ENCODE peak calls at places on chromosomes 16 and 17, in six cellular contexts. E is HCT116, G is esophagus muscularis mucosa, F is HFF-Myc, Y is fibroblast of mammary gland, N is choroid plexus epithelial cell. O is an unnamed sample.

GRCh38 chr17:17203173-17203730 is 2.9 kb downstream of the PLD6 start:
- DNase-seq in E (no peak), G (no peak), F (no peak), Y (no peak), N (no peak), O (no peak)

GRCh38 chr16:71894921-71895678 is at the start of gene IST1:
- DNase-seq in E (peak), G (peak), F (peak), Y (peak), N (peak), O (peak)

GRCh38 chr16:46948548-46949166 is 24.8 kb downstream of the DNAJA2 start:
- DNase-seq in E (no peak), G (no peak), F (no peak), Y (no peak), N (no peak), O (no peak)

GRCh38 chr17:48751172-48751571 is 22.6 kb upstream of the HOXB13 start:
- DNase-seq in E (no peak), G (no peak), F (no peak), Y (no peak), N (no peak), O (no peak)

GRCh38 chr16:69942627-69943170 is 8.4 kb upstream of the CLEC18A start:
- DNase-seq in E (no peak), G (no peak), F (no peak), Y (no peak), N (no peak), O (no peak)

GRCh38 chr16:7755347-7755746 is 422.7 kb downstream of the RBFOX1 start:
- DNase-seq in E (no peak), G (no peak), F (no peak), Y (no peak), N (no peak), O (no peak)

GRCh38 chr16:27401768-27402568 is at the start of gene IL21R:
- DNase-seq in E (no peak), G (peak), F (peak), Y (peak), N (peak), O (no peak)

GRCh38 chr17:78573955-78574354 is 3.2 kb downstream of the DNAH17 start:
- DNase-seq in E (peak), G (no peak), F (no peak), Y (no peak), N (no peak), O (peak)

GRCh38 chr16:16988963-16989362 is 481.8 kb downstream of the XYLT1 start:
- DNase-seq in E (no peak), G (no peak), F (no peak), Y (no peak), N (no peak), O (no peak)

GRCh38 chr17:58534901-58535421 is 20.5 kb upstream of the MTMR4 start:
- DNase-seq in E (peak), G (no peak), F (no peak), Y (peak), N (peak), O (peak)

GRCh38 chr17:20116683-20117309 is 107.6 kb downstream of the SPECC1 start:
- DNase-seq in E (peak), G (no peak), F (peak), Y (peak), N (peak), O (peak)

GRCh38 chr17:78780852-78781338 is 1.2 kb downstream of the CYTH1 start:
- DNase-seq in E (no peak), G (no peak), F (no peak), Y (peak), N (no peak), O (no peak)

GRCh38 chr16:2486645-2487516 is 12.0 kb downstream of the TBC1D24 start:
- DNase-seq in E (no peak), G (no peak), F (no peak), Y (no peak), N (peak), O (peak)

GRCh38 chr17:59617141-59617757 is 2.4 kb upstream of the CLTC start:
- DNase-seq in E (no peak), G (no peak), F (no peak), Y (no peak), N (no peak), O (peak)

GRCh38 chr17:64200080-64201042 is 62.7 kb downstream of the TEX2 start:
- DNase-seq in E (no peak), G (no peak), F (no peak), Y (peak), N (peak), O (peak)

GRCh38 chr17:35088647-35088910 is 25.1 kb upstream of the RFFL start:
- DNase-seq in E (peak), G (no peak), F (no peak), Y (no peak), N (no peak), O (peak)

GRCh38 chr16:53952215-53953208 is 248.6 kb downstream of the FTO start:
- DNase-seq in E (no peak), G (no peak), F (peak), Y (peak), N (peak), O (peak)

GRCh38 chr17:15406081-15406480 is 61.3 kb downstream of the CDRT4 start:
- DNase-seq in E (no peak), G (no peak), F (no peak), Y (no peak), N (no peak), O (no peak)

DNA sequence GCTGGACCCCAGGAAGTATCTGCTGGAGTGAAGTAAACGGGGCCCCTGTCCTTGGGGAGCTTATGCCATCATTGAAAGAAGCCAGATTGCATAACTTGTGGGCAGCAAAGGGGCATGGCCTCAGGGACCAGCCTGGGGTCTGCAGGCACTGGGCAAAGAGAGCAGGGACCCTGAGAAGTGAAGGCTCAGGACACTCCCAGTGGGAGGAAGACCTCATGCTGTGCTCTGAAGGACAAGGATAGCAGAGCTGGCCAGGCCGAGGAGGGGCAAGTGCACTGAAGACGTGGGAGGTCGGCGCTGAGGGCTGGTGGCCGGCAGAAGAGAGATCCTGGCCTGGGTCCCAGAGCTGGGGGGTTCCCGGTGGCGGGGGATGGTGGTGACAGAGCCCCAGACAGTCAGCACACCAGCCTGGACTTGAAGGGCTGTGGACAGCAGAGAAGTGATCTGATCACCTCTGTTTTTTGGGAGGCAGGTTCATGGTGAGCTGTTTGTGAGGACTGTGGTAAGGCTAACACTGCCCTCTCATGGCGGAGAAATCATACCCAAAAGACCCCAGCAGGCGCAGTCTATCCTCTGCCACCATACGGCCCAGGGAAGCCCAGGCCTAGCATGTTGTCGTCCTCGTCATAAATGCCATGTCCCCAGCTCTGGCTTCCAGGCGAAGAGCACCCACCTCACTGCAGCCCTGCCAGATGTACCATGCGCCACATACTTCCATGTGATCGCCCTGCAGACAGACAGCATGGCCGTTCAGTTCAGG is 7.1 kb upstream of the CNP start:
- DNase-seq in E (peak), G (no peak), F (peak), Y (peak), N (peak), O (peak)
- TF ChIP-seq CTCF in E (peak), G (peak), F (peak), Y (peak), N (peak), O (peak)

DNA sequence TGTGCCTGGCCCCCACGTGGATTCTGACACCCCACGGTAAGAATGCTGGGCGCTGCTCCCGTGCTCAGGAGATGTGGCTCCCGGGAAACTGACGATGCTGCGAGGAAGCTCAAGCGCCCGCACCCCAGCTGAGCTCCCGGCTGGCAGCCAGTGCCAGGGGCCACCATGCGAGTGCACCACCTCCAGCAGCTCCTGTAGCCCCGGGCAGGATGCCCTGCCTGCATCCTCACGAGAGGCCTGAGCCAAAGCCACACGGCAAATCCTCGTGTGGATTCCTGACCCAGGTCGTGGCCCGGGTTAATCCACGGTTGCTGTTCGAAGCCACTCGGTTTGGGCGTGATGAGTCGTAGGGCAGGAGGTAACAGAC is 11.6 kb upstream of the DPEP1 start:
- DNase-seq in E (no peak), G (no peak), F (no peak), Y (no peak), N (no peak), O (no peak)
- H3K4me3 ChIP-seq in E (peak), G (no peak), F (no peak), Y (no peak), N (no peak), O (no peak)

GRCh38 chr16:647173-647902 is 1.8 kb upstream of the WDR90 start:
- DNase-seq in E (no peak), G (no peak), F (no peak), Y (no peak), N (no peak), O (no peak)

GRCh38 chr16:646679-647172 is 2.4 kb upstream of the WDR90 start:
- DNase-seq in E (no peak), G (no peak), F (no peak), Y (no peak), N (no peak), O (no peak)

GRCh38 chr16:649646-650045 is 481 bp downstream of the WDR90 start:
- DNase-seq in E (no peak), G (no peak), F (no peak), Y (no peak), N (no peak), O (no peak)

GRCh38 chr16:648786-649589 is at the start of gene WDR90:
- DNase-seq in E (peak), G (peak), F (peak), Y (peak), N (peak), O (peak)

DNA sequence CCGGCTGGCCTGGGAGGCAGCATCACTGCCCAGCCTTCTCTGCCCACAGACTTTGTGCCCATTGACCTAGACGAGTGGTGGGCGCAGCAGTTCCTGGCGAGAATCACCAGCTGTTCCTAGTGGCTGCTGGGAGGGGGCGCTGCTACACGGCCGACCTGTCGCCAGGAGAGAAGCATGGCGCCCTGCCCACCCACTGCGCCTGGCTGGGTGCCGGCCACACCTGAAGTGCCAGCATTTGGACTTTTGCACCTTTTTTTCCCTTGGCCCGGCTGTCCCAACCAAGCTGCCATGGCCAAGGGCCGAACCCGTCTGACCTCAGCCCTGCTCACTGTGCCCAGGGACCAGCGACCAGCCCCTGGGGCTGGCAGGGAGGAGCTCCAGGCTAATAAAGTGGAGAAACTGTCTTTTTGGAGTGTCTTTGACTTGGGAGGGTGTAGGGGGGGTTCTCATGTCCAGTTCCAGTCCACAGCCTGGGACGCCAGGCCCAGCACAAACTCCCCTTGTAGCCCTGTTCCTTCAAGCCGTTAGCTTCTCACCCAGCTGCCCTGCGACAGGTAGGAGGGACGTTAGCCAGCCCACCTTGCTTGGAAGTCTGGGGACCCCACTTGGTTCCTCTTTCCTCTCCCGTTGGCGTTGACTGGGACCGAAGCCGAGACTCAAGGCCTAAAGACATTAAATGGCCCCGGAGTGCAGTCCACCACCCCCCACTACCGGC is 937 bp upstream of the WDR90 start:
- DNase-seq in E (no peak), G (no peak), F (no peak), Y (no peak), N (peak), O (peak)
- TF ChIP-seq CTCF in E (peak), G (peak), F (peak), Y (peak), N (peak), O (peak)

GRCh38 chr16:75494696-75495601 is at the start of gene CHST6:
- DNase-seq in E (no peak), G (no peak), F (no peak), Y (peak), N (peak), O (no peak)
- H3K4me3 ChIP-seq in E (peak), G (peak), F (peak), Y (peak), N (peak), O (peak)

DNA sequence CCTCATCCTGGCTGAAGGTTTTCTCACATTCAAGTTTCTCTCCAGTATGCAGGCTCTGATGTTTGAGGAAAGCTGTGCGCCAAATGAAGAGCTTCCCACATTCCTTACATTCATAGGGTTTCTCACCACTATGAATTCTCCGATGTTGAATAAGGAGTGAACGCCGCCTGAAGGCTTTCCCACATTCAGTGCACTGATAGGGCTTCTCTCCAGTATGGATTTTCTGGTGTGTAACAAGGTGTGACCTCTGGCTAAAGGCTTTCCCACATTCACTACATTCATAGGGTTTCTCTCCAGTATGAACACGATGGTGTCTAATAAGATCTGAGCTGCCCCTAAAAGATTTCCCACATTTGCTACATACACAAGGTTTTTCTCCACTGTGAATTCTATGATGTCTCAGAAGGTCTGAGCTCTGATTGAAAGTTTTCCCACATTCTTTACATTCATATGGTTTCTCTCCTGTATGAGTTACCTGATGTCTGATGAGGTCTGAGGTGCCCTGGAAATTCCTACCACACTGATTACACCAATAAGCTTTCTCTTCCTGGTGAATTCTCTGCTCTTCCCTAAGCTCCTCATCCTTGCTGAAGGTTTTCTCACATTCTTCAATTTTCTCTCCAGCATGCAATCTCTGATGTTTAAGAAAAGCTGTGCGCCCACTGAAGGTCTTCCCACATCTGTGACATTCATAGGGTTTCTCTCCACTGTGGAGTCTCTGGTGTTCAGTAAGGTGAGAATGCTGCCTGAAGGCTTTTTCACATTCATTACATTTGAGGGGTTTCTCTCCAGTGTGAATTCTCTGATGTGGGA is 8.9 kb downstream of the ZNF594 start:
- DNase-seq in E (no peak), G (no peak), F (no peak), Y (no peak), N (no peak), O (no peak)
- TF ChIP-seq CTCF in E (no peak), G (no peak), F (no peak), Y (no peak), N (no peak), O (no peak)

GRCh38 chr16:1379054-1379862 is 27.5 kb downstream of the GNPTG start:
- DNase-seq in E (no peak), G (peak), F (no peak), Y (peak), N (peak), O (peak)
- H3K4me3 ChIP-seq in E (peak), G (peak), F (peak), Y (peak), N (peak), O (peak)

GRCh38 chr16:82169861-82170845 is at the start of gene MPHOSPH6:
- DNase-seq in E (peak), G (peak), F (peak), Y (peak), N (peak), O (peak)
- TF ChIP-seq CTCF in E (no peak), G (peak), F (no peak), Y (no peak), N (no peak), O (no peak)